ENCODE peak calls at places on chromosomes 16 and 17, in five cellular contexts. G is caudate nucleus, P is amygdala, Y is upper lobe of right lung, S is activated B cell treated with CpG ODN at 0.5 μM for 24 hours. X is an unnamed sample.

GRCh38 chr17:4248504-4249277 is 15.1 kb downstream of the ANKFY1 start:
- DNase-seq in G (no peak), P (no peak), Y (no peak), S (no peak), X (no peak)

GRCh38 chr17:36001862-36002603 is 680 bp upstream of the CCL15 start:
- DNase-seq in G (no peak), P (no peak), Y (peak), S (no peak), X (no peak)

GRCh38 chr16:16988963-16989362 is 481.8 kb downstream of the XYLT1 start:
- DNase-seq in G (no peak), P (no peak), Y (no peak), S (no peak), X (no peak)

GRCh38 chr17:28057731-28058246 is 15.3 kb downstream of the NLK start:
- DNase-seq in G (no peak), P (no peak), Y (no peak), S (no peak), X (no peak)

GRCh38 chr17:45050680-45051059 is 762 bp downstream of the DCAKD start:
- DNase-seq in G (no peak), P (no peak), Y (no peak), S (no peak), X (peak)

GRCh38 chr17:78120971-78121800 is 7.4 kb downstream of the TMC6 start:
- DNase-seq in G (no peak), P (no peak), Y (no peak), S (peak), X (no peak)

GRCh38 chr17:43880420-43880991 is 26.8 kb downstream of the MPP2 start:
- DNase-seq in G (no peak), P (no peak), Y (peak), S (no peak), X (no peak)

GRCh38 chr17:44829558-44830358 is at the start of gene GJC1:
- DNase-seq in G (no peak), P (no peak), Y (peak), S (peak), X (peak)

GRCh38 chr17:28204751-28205150 is 114.2 kb upstream of the TMEM97 start:
- DNase-seq in G (no peak), P (no peak), Y (no peak), S (no peak), X (no peak)

GRCh38 chr17:20967776-20968175 is 75.0 kb downstream of the USP22 start:
- DNase-seq in G (no peak), P (no peak), Y (no peak), S (no peak), X (no peak)

GRCh38 chr16:11587643-11588247 is 1.0 kb upstream of the LITAF start:
- DNase-seq in G (no peak), P (no peak), Y (peak), S (no peak), X (no peak)

GRCh38 chr16:1159973-1160772 is 7.3 kb downstream of the CACNA1H start:
- DNase-seq in G (no peak), P (no peak), Y (no peak), S (no peak), X (peak)

GRCh38 chr16:69253796-69254426 is 57.2 kb upstream of the VPS4A start:
- DNase-seq in G (no peak), P (no peak), Y (no peak), S (no peak), X (no peak)

GRCh38 chr16:30070490-30070889 is 4.9 kb downstream of the ALDOA start:
- DNase-seq in G (no peak), P (no peak), Y (no peak), S (no peak), X (no peak)

GRCh38 chr16:73714976-73715375 is 581.6 kb upstream of the PSMD7 start:
- DNase-seq in G (no peak), P (no peak), Y (no peak), S (no peak), X (no peak)

GRCh38 chr16:18969855-18970240 is 13.9 kb upstream of the TMC7 start:
- DNase-seq in G (no peak), P (no peak), Y (no peak), S (no peak), X (no peak)

GRCh38 chr16:17346774-17347569 is 123.8 kb downstream of the XYLT1 start:
- DNase-seq in G (no peak), P (no peak), Y (no peak), S (no peak), X (no peak)

GRCh38 chr17:72683506-72684404 is 408.7 kb downstream of the SLC39A11 start:
- DNase-seq in G (no peak), P (no peak), Y (peak), S (no peak), X (no peak)

GRCh38 chr16:56041556-56042140 is 149.6 kb upstream of the GNAO1 start:
- DNase-seq in G (no peak), P (no peak), Y (no peak), S (no peak), X (no peak)

GRCh38 chr16:3829631-3830536 is 50.6 kb downstream of the CREBBP start:
- DNase-seq in G (no peak), P (no peak), Y (no peak), S (no peak), X (no peak)

GRCh38 chr17:40460585-40460975 is 17.3 kb downstream of the IGFBP4 start:
- DNase-seq in G (no peak), P (no peak), Y (no peak), S (no peak), X (no peak)

GRCh38 chr16:57039148-57039812 is 49.9 kb downstream of the NLRC5 start:
- DNase-seq in G (no peak), P (no peak), Y (no peak), S (no peak), X (no peak)

GRCh38 chr16:56066617-56067016 is 124.7 kb upstream of the GNAO1 start:
- DNase-seq in G (no peak), P (no peak), Y (no peak), S (no peak), X (no peak)

GRCh38 chr17:37017355-37017754 is 68.6 kb downstream of the AATF start:
- DNase-seq in G (no peak), P (no peak), Y (no peak), S (no peak), X (no peak)

GRCh38 chr17:6654816-6655731 is 3.5 kb downstream of the C17orf100 start:
- DNase-seq in G (no peak), P (no peak), Y (peak), S (no peak), X (no peak)

GRCh38 chr17:51260960-51261958 is 913 bp downstream of the UTP18 start:
- DNase-seq in G (peak), P (no peak), Y (peak), S (peak), X (peak)

GRCh38 chr17:26818736-26819135 is 475.2 kb upstream of the WSB1 start:
- DNase-seq in G (no peak), P (no peak), Y (no peak), S (no peak), X (no peak)

GRCh38 chr17:70588003-70588402 is 418.7 kb downstream of the KCNJ2 start:
- DNase-seq in G (no peak), P (no peak), Y (no peak), S (no peak), X (no peak)

GRCh38 chr17:17816240-17816814 is 20.5 kb downstream of the SREBF1 start:
- DNase-seq in G (peak), P (no peak), Y (no peak), S (no peak), X (no peak)

GRCh38 chr17:65537845-65538678 is 23.4 kb downstream of the AXIN2 start:
- DNase-seq in G (no peak), P (no peak), Y (no peak), S (no peak), X (no peak)

X was measured in frontal cortex.